ENCODE peak calls at places on chromosomes 16 and 17, in ten cellular contexts. One of them, this sample, is unnamed.

GRCh38 chr17:47276868-47277267 is 23.2 kb downstream of the ITGB3 start:
- DNase-seq in Peyer's patch: no peak
- DNase-seq in GM23338: peak
- DNase-seq in WTC11: peak
- DNase-seq in endodermal cell: peak
- DNase-seq in kidney epithelial cell: no peak
- DNase-seq in cerebellar nuclear complex: no peak
- DNase-seq in SK-N-DZ: peak
- DNase-seq in SHP77: peak
- DNase-seq in stimulated activated CD4-positive, alpha-beta T cell treated with anti-CD3 and anti-CD28 coated beads, TNF-alpha, amount 100 ng/mL, for 48 hours: no peak
- DNase-seq in this sample: no peak

GRCh38 chr16:2686912-2687507 is 4.7 kb downstream of the KCTD5 start:
- DNase-seq in Peyer's patch: peak
- DNase-seq in GM23338: no peak
- DNase-seq in WTC11: no peak
- DNase-seq in endodermal cell: no peak
- DNase-seq in kidney epithelial cell: no peak
- DNase-seq in cerebellar nuclear complex: no peak
- DNase-seq in SK-N-DZ: no peak
- DNase-seq in SHP77: no peak
- DNase-seq in stimulated activated CD4-positive, alpha-beta T cell treated with anti-CD3 and anti-CD28 coated beads, TNF-alpha, amount 100 ng/mL, for 48 hours: no peak
- DNase-seq in this sample: no peak

GRCh38 chr16:81140930-81141780 is 45.0 kb upstream of the GCSH start:
- DNase-seq in Peyer's patch: no peak
- DNase-seq in GM23338: peak
- DNase-seq in WTC11: peak
- DNase-seq in endodermal cell: peak
- DNase-seq in kidney epithelial cell: no peak
- DNase-seq in cerebellar nuclear complex: no peak
- DNase-seq in SK-N-DZ: no peak
- DNase-seq in SHP77: peak
- DNase-seq in stimulated activated CD4-positive, alpha-beta T cell treated with anti-CD3 and anti-CD28 coated beads, TNF-alpha, amount 100 ng/mL, for 48 hours: no peak
- DNase-seq in this sample: no peak

GRCh38 chr17:50139950-50140885 is 10.3 kb upstream of the SAMD14 start:
- DNase-seq in Peyer's patch: peak
- DNase-seq in GM23338: peak
- DNase-seq in WTC11: peak
- DNase-seq in endodermal cell: peak
- DNase-seq in kidney epithelial cell: no peak
- DNase-seq in cerebellar nuclear complex: peak
- DNase-seq in SK-N-DZ: peak
- DNase-seq in SHP77: peak
- DNase-seq in stimulated activated CD4-positive, alpha-beta T cell treated with anti-CD3 and anti-CD28 coated beads, TNF-alpha, amount 100 ng/mL, for 48 hours: peak
- DNase-seq in this sample: no peak

GRCh38 chr17:40344321-40345160 is 20.0 kb downstream of the GJD3 start:
- DNase-seq in Peyer's patch: no peak
- DNase-seq in GM23338: no peak
- DNase-seq in WTC11: no peak
- DNase-seq in endodermal cell: peak
- DNase-seq in kidney epithelial cell: no peak
- DNase-seq in cerebellar nuclear complex: no peak
- DNase-seq in SK-N-DZ: no peak
- DNase-seq in SHP77: no peak
- DNase-seq in stimulated activated CD4-positive, alpha-beta T cell treated with anti-CD3 and anti-CD28 coated beads, TNF-alpha, amount 100 ng/mL, for 48 hours: no peak
- DNase-seq in this sample: no peak

GRCh38 chr17:69523252-69523861 is 108.9 kb downstream of the MAP2K6 start:
- DNase-seq in Peyer's patch: no peak
- DNase-seq in GM23338: peak
- DNase-seq in WTC11: no peak
- DNase-seq in endodermal cell: peak
- DNase-seq in kidney epithelial cell: no peak
- DNase-seq in cerebellar nuclear complex: peak
- DNase-seq in SK-N-DZ: peak
- DNase-seq in SHP77: peak
- DNase-seq in stimulated activated CD4-positive, alpha-beta T cell treated with anti-CD3 and anti-CD28 coated beads, TNF-alpha, amount 100 ng/mL, for 48 hours: no peak
- DNase-seq in this sample: peak

GRCh38 chr16:46817961-46818360 is 13.0 kb downstream of the C16orf87 start:
- DNase-seq in Peyer's patch: no peak
- DNase-seq in GM23338: peak
- DNase-seq in WTC11: no peak
- DNase-seq in endodermal cell: no peak
- DNase-seq in kidney epithelial cell: no peak
- DNase-seq in cerebellar nuclear complex: no peak
- DNase-seq in SK-N-DZ: no peak
- DNase-seq in SHP77: no peak
- DNase-seq in stimulated activated CD4-positive, alpha-beta T cell treated with anti-CD3 and anti-CD28 coated beads, TNF-alpha, amount 100 ng/mL, for 48 hours: no peak
- DNase-seq in this sample: no peak

GRCh38 chr16:1839554-1839953 is 12.5 kb downstream of the FAHD1 start:
- DNase-seq in Peyer's patch: no peak
- DNase-seq in GM23338: peak
- DNase-seq in WTC11: no peak
- DNase-seq in endodermal cell: no peak
- DNase-seq in kidney epithelial cell: no peak
- DNase-seq in cerebellar nuclear complex: no peak
- DNase-seq in SK-N-DZ: peak
- DNase-seq in SHP77: peak
- DNase-seq in stimulated activated CD4-positive, alpha-beta T cell treated with anti-CD3 and anti-CD28 coated beads, TNF-alpha, amount 100 ng/mL, for 48 hours: no peak
- DNase-seq in this sample: peak

GRCh38 chr17:76065754-76066153 is 6.6 kb downstream of the SRP68 start:
- DNase-seq in Peyer's patch: no peak
- DNase-seq in GM23338: no peak
- DNase-seq in WTC11: no peak
- DNase-seq in endodermal cell: no peak
- DNase-seq in kidney epithelial cell: no peak
- DNase-seq in cerebellar nuclear complex: no peak
- DNase-seq in SK-N-DZ: no peak
- DNase-seq in SHP77: no peak
- DNase-seq in stimulated activated CD4-positive, alpha-beta T cell treated with anti-CD3 and anti-CD28 coated beads, TNF-alpha, amount 100 ng/mL, for 48 hours: no peak
- DNase-seq in this sample: no peak

GRCh38 chr17:17494499-17495447 is 1.4 kb downstream of the RASD1 start:
- DNase-seq in Peyer's patch: no peak
- DNase-seq in GM23338: peak
- DNase-seq in WTC11: peak
- DNase-seq in endodermal cell: peak
- DNase-seq in kidney epithelial cell: no peak
- DNase-seq in cerebellar nuclear complex: no peak
- DNase-seq in SK-N-DZ: no peak
- DNase-seq in SHP77: peak
- DNase-seq in stimulated activated CD4-positive, alpha-beta T cell treated with anti-CD3 and anti-CD28 coated beads, TNF-alpha, amount 100 ng/mL, for 48 hours: no peak
- DNase-seq in this sample: no peak

GRCh38 chr17:45782889-45783592 is 1.1 kb upstream of the CRHR1 start:
- DNase-seq in Peyer's patch: no peak
- DNase-seq in GM23338: peak
- DNase-seq in WTC11: peak
- DNase-seq in endodermal cell: peak
- DNase-seq in kidney epithelial cell: no peak
- DNase-seq in cerebellar nuclear complex: no peak
- DNase-seq in SK-N-DZ: no peak
- DNase-seq in SHP77: no peak
- DNase-seq in stimulated activated CD4-positive, alpha-beta T cell treated with anti-CD3 and anti-CD28 coated beads, TNF-alpha, amount 100 ng/mL, for 48 hours: peak
- DNase-seq in this sample: no peak

GRCh38 chr17:78041401-78042179 is 83.1 kb downstream of the TNRC6C start:
- DNase-seq in Peyer's patch: no peak
- DNase-seq in GM23338: no peak
- DNase-seq in WTC11: no peak
- DNase-seq in endodermal cell: no peak
- DNase-seq in kidney epithelial cell: no peak
- DNase-seq in cerebellar nuclear complex: no peak
- DNase-seq in SK-N-DZ: no peak
- DNase-seq in SHP77: no peak
- DNase-seq in stimulated activated CD4-positive, alpha-beta T cell treated with anti-CD3 and anti-CD28 coated beads, TNF-alpha, amount 100 ng/mL, for 48 hours: no peak
- DNase-seq in this sample: no peak

GRCh38 chr16:57480127-57480753 is 6.1 kb downstream of the DOK4 start:
- DNase-seq in Peyer's patch: no peak
- DNase-seq in GM23338: no peak
- DNase-seq in WTC11: no peak
- DNase-seq in endodermal cell: peak
- DNase-seq in kidney epithelial cell: no peak
- DNase-seq in cerebellar nuclear complex: no peak
- DNase-seq in SK-N-DZ: no peak
- DNase-seq in SHP77: no peak
- DNase-seq in stimulated activated CD4-positive, alpha-beta T cell treated with anti-CD3 and anti-CD28 coated beads, TNF-alpha, amount 100 ng/mL, for 48 hours: no peak
- DNase-seq in this sample: no peak

GRCh38 chr17:17416007-17416399 is 60.8 kb upstream of the MED9 start:
- DNase-seq in Peyer's patch: no peak
- DNase-seq in GM23338: peak
- DNase-seq in WTC11: peak
- DNase-seq in endodermal cell: peak
- DNase-seq in kidney epithelial cell: no peak
- DNase-seq in cerebellar nuclear complex: no peak
- DNase-seq in SK-N-DZ: peak
- DNase-seq in SHP77: peak
- DNase-seq in stimulated activated CD4-positive, alpha-beta T cell treated with anti-CD3 and anti-CD28 coated beads, TNF-alpha, amount 100 ng/mL, for 48 hours: no peak
- DNase-seq in this sample: no peak

GRCh38 chr16:52721331-52721730 is 174.4 kb upstream of the TOX3 start:
- DNase-seq in Peyer's patch: no peak
- DNase-seq in GM23338: no peak
- DNase-seq in WTC11: no peak
- DNase-seq in endodermal cell: no peak
- DNase-seq in kidney epithelial cell: no peak
- DNase-seq in cerebellar nuclear complex: no peak
- DNase-seq in SK-N-DZ: peak
- DNase-seq in SHP77: no peak
- DNase-seq in stimulated activated CD4-positive, alpha-beta T cell treated with anti-CD3 and anti-CD28 coated beads, TNF-alpha, amount 100 ng/mL, for 48 hours: no peak
- DNase-seq in this sample: no peak